ENCODE peak calls at places on chromosomes 1 and 21, in eight cellular contexts. F is IMR-90, C is bronchial epithelial cell, Z is heart right ventricle, Q is sigmoid colon, J is neural progenitor cell, K is A673, T is astrocyte. D is an unnamed sample. For H3K36me3, the result is how much of the 10 kb centered on the place peaks cover.

GRCh38 chr1:26181586-26182371 is 4.5 kb downstream of the CNKSR1 start:
- DNase-seq in F (peak), C (peak), Z (no peak), Q (no peak), J (no peak), K (no peak), T (peak), D (no peak)

GRCh38 chr1:43137445-43138052 is 34.5 kb downstream of the EBNA1BP2 start:
- DNase-seq in F (no peak), C (no peak), Z (peak), Q (no peak), J (no peak), K (no peak), T (no peak), D (no peak)

GRCh38 chr1:230572121-230573083 is 69.9 kb upstream of the COG2 start:
- DNase-seq in F (no peak), C (peak), Z (no peak), Q (no peak), J (no peak), K (no peak), T (no peak), D (peak)

GRCh38 chr1:84103197-84103992 is 40.7 kb upstream of the PRKACB start:
- DNase-seq in F (peak), C (peak), Z (peak), Q (peak), J (peak), K (peak), T (peak), D (peak)

GRCh38 chr1:232170909-232171308 is 459.0 kb downstream of the SIPA1L2 start:
- DNase-seq in F (no peak), C (peak), Z (no peak), Q (no peak), J (no peak), K (no peak), T (no peak), D (no peak)

GRCh38 chr1:101112051-101112770 is 86.6 kb upstream of the DPH5 start:
- DNase-seq in F (no peak), C (no peak), Z (peak), Q (peak), J (peak), K (no peak), T (no peak), D (peak)

GRCh38 chr1:94094466-94095111 is 26.4 kb downstream of the ABCA4 start:
- DNase-seq in F (peak), C (no peak), Z (peak), Q (peak), J (no peak), K (peak), T (peak), D (no peak)

GRCh38 chr1:244833734-244834595 is 1.5 kb upstream of the COX20 start:
- DNase-seq in F (peak), C (peak), Z (peak), Q (peak), J (peak), K (peak), T (peak), D (peak)

GRCh38 chr1:200034821-200035396 is 7.4 kb downstream of the NR5A2 start:
- DNase-seq in F (peak), C (peak), Z (no peak), Q (no peak), J (peak), K (peak), T (no peak), D (no peak)

GRCh38 chr1:242847390-242847993 is 323.0 kb upstream of the PLD5 start:
- DNase-seq in F (no peak), C (peak), Z (no peak), Q (no peak), J (peak), K (peak), T (peak), D (no peak)

GRCh38 chr21:26769613-26770188 is 75.5 kb downstream of the ADAMTS1 start:
- DNase-seq in F (peak), C (peak), Z (peak), Q (no peak), J (peak), K (peak), T (no peak), D (no peak)

GRCh38 chr1:34398916-34399275 is 222.2 kb downstream of the C1orf94 start:
- DNase-seq in F (no peak), C (no peak), Z (no peak), Q (no peak), J (peak), K (no peak), T (no peak), D (no peak)

GRCh38 chr1:98749152-98749756 is 87.7 kb downstream of the SNX7 start:
- DNase-seq in F (peak), C (peak), Z (no peak), Q (no peak), J (no peak), K (peak), T (peak), D (peak)

GRCh38 chr1:119674835-119675289 is 26.8 kb upstream of the ZNF697 start:
- DNase-seq in F (peak), C (peak), Z (no peak), Q (peak), J (no peak), K (peak), T (peak), D (no peak)

GRCh38 chr1:33288976-33289857 is 31.7 kb downstream of the A3GALT2 start:
- DNase-seq in F (no peak), C (no peak), Z (no peak), Q (peak), J (no peak), K (no peak), T (no peak), D (no peak)

GRCh38 chr1:27719286-27720251 is 6.2 kb upstream of the FAM76A start:
- DNase-seq in F (peak), C (peak), Z (no peak), Q (no peak), J (no peak), K (peak), T (no peak), D (no peak)

GRCh38 chr1:234887026-234887910 is 241.4 kb downstream of the TOMM20 start:
- DNase-seq in F (peak), C (peak), Z (peak), Q (peak), J (no peak), K (no peak), T (peak), D (peak)

GRCh38 chr1:108316545-108316944 is 72.7 kb upstream of the NBPF4 start:
- DNase-seq in F (peak), C (peak), Z (no peak), Q (no peak), J (peak), K (peak), T (no peak), D (peak)

GRCh38 chr1:12034381-12034801 is 15.1 kb downstream of the MIIP start:
- DNase-seq in F (peak), C (no peak), Z (peak), Q (peak), J (no peak), K (no peak), T (peak), D (no peak)

GRCh38 chr1:69952691-69953090 is 252.7 kb downstream of the LRRC40 start:
- DNase-seq in F (no peak), C (no peak), Z (no peak), Q (no peak), J (peak), K (peak), T (no peak), D (no peak)

GRCh38 chr1:62823556-62823955 is 39.6 kb downstream of the ATG4C start:
- DNase-seq in F (peak), C (no peak), Z (no peak), Q (no peak), J (no peak), K (no peak), T (peak), D (no peak)

GRCh38 chr1:14571810-14572767 is 26.4 kb upstream of the KAZN start:
- DNase-seq in F (no peak), C (no peak), Z (no peak), Q (no peak), J (peak), K (peak), T (no peak), D (no peak)

GRCh38 chr1:214670098-214670497 is 67.1 kb downstream of the CENPF start:
- DNase-seq in F (peak), C (no peak), Z (no peak), Q (peak), J (no peak), K (peak), T (peak), D (no peak)

GRCh38 chr1:30191154-30191702 is 532.2 kb downstream of the MATN1 start:
- DNase-seq in F (peak), C (peak), Z (no peak), Q (no peak), J (no peak), K (peak), T (peak), D (peak)

GRCh38 chr1:101995984-101996731 is 568 bp downstream of the OLFM3 start:
- DNase-seq in F (no peak), C (no peak), Z (no peak), Q (no peak), J (peak), K (peak), T (no peak), D (no peak)

GRCh38 chr1:154155282-154155681 is 409 bp upstream of the NUP210L start:
- DNase-seq in F (peak), C (peak), Z (peak), Q (peak), J (no peak), K (no peak), T (no peak), D (no peak)

GRCh38 chr1:169509354-169509753 is 23.6 kb upstream of the SLC19A2 start:
- DNase-seq in F (no peak), C (no peak), Z (no peak), Q (no peak), J (no peak), K (no peak), T (no peak), D (no peak)

GRCh38 chr1:221664253-221664652 is 77.6 kb downstream of the DUSP10 start:
- DNase-seq in F (no peak), C (peak), Z (no peak), Q (no peak), J (peak), K (no peak), T (no peak), D (no peak)

GRCh38 chr1:82818596-82818995 is 1017.9 kb downstream of the ADGRL2 start:
- DNase-seq in F (no peak), C (peak), Z (no peak), Q (no peak), J (no peak), K (no peak), T (no peak), D (no peak)

DNA sequence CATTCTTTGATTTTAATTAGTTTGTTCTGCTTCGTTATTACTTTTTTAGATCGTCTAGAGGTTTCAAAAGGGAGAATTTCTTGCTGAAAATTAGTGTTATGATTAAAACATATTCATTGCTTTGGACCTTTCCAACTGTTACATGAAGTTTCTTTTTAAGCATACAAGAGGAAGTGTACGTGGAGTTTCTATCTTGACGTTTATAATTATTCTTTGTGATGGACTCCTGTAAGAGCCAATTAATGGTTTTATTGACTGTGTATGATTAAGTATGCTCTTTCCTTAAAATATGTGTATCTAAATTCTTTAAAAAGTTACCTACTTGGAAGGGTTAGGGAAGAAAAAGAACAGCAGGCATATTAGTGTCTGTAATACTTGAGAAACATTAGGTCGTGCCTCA is 37.8 kb downstream of the SPEN start:
- DNase-seq in F (no peak), C (no peak), Z (no peak), Q (no peak), J (no peak), K (no peak), T (no peak), D (no peak)
- H3K4me3 ChIP-seq in F (no peak), C (no peak), Z (peak), Q (peak), J (no peak), K (peak), T (no peak), D (no peak)

GRCh38 chr1:112665857-112666256 is 8.6 kb upstream of the MOV10 start:
- DNase-seq in F (no peak), C (no peak), Z (no peak), Q (no peak), J (no peak), K (no peak), T (no peak), D (no peak)
- H3K36me3 ChIP-seq in F (under half), C (under half), Z (half or more), Q (under half), J (under half), K (half or more), T (half or more), D (under half)

DNA sequence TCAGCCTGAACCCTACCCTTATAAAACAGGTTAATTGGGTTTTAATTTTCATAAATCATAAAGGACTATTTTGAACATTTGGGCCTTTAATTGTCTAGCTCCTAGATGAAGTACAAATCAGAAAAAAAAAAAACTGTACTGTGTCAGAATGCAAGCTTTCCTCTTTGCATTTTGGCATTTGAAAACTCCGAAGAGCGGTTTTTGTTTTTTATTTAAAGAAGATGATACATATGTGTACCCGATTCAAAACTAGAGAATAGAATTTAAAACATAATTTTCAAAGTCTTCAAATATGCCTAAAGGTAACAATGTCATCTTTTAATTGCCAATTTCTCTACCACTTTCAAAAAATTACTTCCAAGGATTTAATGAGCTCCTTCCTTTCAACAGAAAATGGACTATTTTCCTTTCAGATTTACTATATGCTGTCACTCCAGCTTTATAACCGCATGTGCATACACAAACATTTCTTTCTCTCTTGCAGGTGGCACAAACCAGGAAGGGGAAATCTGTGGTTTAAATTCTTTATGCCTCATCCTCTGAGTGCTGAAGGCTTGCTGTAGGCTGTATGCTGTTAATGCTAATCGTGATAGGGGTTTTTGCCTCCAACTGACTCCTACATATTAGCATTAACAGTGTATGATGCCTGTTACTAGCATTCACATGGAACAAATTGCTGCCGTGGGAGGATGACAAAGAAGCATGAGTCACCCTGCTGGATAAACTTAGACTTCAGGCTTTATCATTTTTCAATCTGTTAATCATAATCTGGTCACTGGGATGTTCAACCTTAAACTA is 33.7 kb downstream of the MRPL39 start:
- DNase-seq in F (peak), C (peak), Z (no peak), Q (no peak), J (no peak), K (peak), T (peak), D (peak)
- H3K4me3 ChIP-seq in F (no peak), C (no peak), Z (no peak), Q (no peak), J (no peak), K (no peak), T (peak), D (no peak)

DNA sequence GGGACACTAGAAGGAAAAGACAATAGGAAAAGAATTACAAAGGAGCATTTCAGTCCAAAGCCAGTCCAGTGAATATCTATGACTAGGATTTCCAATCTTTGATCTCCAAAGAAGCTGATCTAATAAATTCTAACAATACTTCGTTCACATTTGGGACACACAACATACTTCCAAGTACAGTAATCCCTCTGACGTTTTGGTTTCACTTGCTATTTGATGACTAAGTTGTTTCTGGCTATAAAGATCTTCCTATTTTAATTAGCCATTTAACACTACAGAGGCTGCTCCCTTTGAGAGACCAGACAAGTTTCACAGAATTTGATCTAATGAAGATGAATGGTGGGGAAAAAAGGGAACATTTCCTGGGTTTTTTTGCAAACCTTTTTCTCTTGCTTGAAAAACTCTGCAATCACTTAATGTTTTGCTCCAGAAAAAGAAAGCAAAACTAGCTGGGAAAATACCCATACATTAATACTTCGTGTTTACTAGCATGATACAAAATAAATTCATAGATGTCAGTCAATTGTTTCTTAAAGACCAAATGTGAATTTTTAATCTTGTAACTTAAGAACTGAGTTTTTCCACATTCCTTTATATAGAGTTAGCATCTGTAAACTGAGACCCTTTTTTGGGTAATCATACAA is 27.9 kb upstream of the GLIS1 start:
- DNase-seq in F (peak), C (peak), Z (no peak), Q (no peak), J (no peak), K (peak), T (peak), D (peak)
- H3K36me3 ChIP-seq in F (under half), C (under half), Z (under half), Q (under half), J (under half), K (under half), T (under half), D (under half)

GRCh38 chr1:156571959-156572662 is at the start of gene IQGAP3:
- DNase-seq in F (peak), C (peak), Z (peak), Q (peak), J (peak), K (peak), T (peak), D (peak)
- H3K4me3 ChIP-seq in F (peak), C (peak), Z (peak), Q (peak), J (peak), K (peak), T (peak), D (peak)

GRCh38 chr21:43020771-43021170 is 46.4 kb downstream of the PKNOX1 start:
- DNase-seq in F (no peak), C (no peak), Z (no peak), Q (no peak), J (no peak), K (no peak), T (no peak), D (no peak)

GRCh38 chr21:43020177-43020576 is 45.8 kb downstream of the PKNOX1 start:
- DNase-seq in F (no peak), C (no peak), Z (no peak), Q (no peak), J (no peak), K (no peak), T (no peak), D (no peak)

GRCh38 chr21:43015906-43016540 is 41.7 kb downstream of the PKNOX1 start:
- DNase-seq in F (no peak), C (no peak), Z (no peak), Q (no peak), J (no peak), K (no peak), T (no peak), D (no peak)

GRCh38 chr21:43018519-43018918 is 44.2 kb downstream of the PKNOX1 start:
- DNase-seq in F (no peak), C (no peak), Z (no peak), Q (no peak), J (no peak), K (no peak), T (no peak), D (no peak)

DNA sequence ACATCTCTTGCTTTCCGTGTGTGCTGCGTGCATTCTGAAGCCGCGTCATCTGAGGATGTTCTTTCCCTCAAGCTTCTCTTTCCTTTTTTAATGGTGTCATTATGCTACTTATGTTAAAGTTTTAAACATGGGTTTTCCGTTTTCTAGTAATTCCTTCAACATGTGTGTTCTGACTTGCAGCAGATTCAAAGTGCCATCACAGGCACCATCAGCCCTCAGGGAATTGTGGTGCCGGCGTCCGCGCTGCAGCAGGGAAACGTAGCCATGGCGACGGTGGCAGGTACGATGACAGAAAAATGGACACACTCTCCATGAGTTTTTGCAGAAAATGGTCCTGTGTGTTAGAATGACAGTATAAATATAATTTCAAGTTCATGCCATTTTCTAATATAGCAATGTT is 42.4 kb downstream of the PKNOX1 start:
- DNase-seq in F (no peak), C (no peak), Z (no peak), Q (no peak), J (no peak), K (no peak), T (no peak), D (no peak)
- H3K36me3 ChIP-seq in F (under half), C (under half), Z (half or more), Q (under half), J (under half), K (under half), T (under half), D (under half)

DNA sequence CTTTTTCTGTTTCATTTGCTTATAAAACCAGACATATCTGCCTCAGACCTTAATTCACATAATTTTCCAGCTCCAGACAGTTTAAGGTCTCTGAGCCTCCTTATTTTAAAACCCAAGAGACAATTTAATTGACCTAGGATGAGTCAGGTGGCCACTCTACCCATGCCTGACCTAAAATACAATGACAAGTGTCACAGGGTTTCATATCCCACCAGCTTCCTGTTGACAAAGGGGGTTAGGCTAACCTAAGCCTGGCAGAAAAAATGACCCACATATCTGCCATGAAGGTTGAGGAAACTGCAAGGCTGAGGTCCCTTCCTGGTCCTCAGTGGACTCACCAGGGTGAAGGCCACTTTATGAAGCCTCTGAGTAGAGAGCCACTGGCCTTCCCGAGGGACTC is 52.3 kb downstream of the OPTC start:
- DNase-seq in F (no peak), C (no peak), Z (no peak), Q (no peak), J (no peak), K (no peak), T (no peak), D (no peak)
- H3K4me3 ChIP-seq in F (no peak), C (no peak), Z (no peak), Q (no peak), J (no peak), K (no peak), T (no peak), D (no peak)

D was measured in small intestine.